ENCODE peak calls at places on chromosomes 5 and 9, in ten cellular contexts. B is cardiac muscle cell; Y is stimulated activated CD8-positive, alpha-beta memory T cell treated with anti-CD3 and anti-CD28 coated beads, Interleukin-7, amount 100 ng/mL, for 1 hour; P is sigmoid colon; H is Karpas-422; R is mesendoderm; V is RCC 7860; G is brain microvascular endothelial cell; I is amniotic stem cell; J is fibroblast of gingiva. O is an unnamed sample.

GRCh38 chr5:11941566-11941965 is 37.3 kb upstream of the CTNND2 start:
- DNase-seq in I (no peak), G (no peak), J (no peak), V (no peak), B (no peak), H (no peak), Y (no peak), P (no peak), R (no peak), O (no peak)

GRCh38 chr9:132108728-132109127 is 29.1 kb upstream of the MED27 start:
- DNase-seq in Y (no peak), G (no peak), P (no peak), H (no peak), J (no peak), V (no peak), I (no peak), B (no peak), R (no peak), O (no peak)

GRCh38 chr5:4994994-4995393 is 145.1 kb upstream of the ADAMTS16 start:
- DNase-seq in G (peak), B (no peak), J (no peak), I (no peak), H (no peak), R (no peak), Y (no peak), P (no peak), V (peak), O (no peak)

GRCh38 chr9:82805027-82805426 is 257.9 kb downstream of the RASEF start:
- DNase-seq in H (no peak), G (no peak), V (no peak), I (no peak), Y (no peak), J (no peak), P (no peak), B (no peak), R (peak), O (no peak)

GRCh38 chr5:172795401-172795977 is 24.5 kb upstream of the DUSP1 start:
- DNase-seq in R (peak), B (no peak), I (peak), H (no peak), V (peak), P (peak), Y (no peak), J (peak), G (peak), O (peak)

GRCh38 chr5:42858031-42858643 is 46.4 kb upstream of the SELENOP start:
- DNase-seq in P (no peak), J (peak), G (no peak), R (no peak), H (peak), B (peak), I (no peak), V (no peak), Y (no peak), O (no peak)

GRCh38 chr5:1780621-1780945 is 19.1 kb downstream of the MRPL36 start:
- DNase-seq in G (no peak), I (no peak), J (no peak), H (no peak), P (no peak), R (no peak), B (no peak), V (no peak), Y (no peak), O (no peak)

GRCh38 chr5:77210091-77211012 is at the start of gene PDE8B:
- DNase-seq in G (no peak), R (no peak), B (peak), H (no peak), J (no peak), I (no peak), Y (no peak), V (no peak), P (no peak), O (no peak)

GRCh38 chr5:139246394-139246793 is 47.1 kb upstream of the MATR3 start:
- DNase-seq in Y (no peak), V (no peak), J (peak), H (no peak), I (no peak), R (peak), B (no peak), P (no peak), G (peak), O (no peak)

GRCh38 chr5:176447538-176447981 is 625 bp upstream of the FAF2 start:
- DNase-seq in H (no peak), I (no peak), Y (peak), G (no peak), V (no peak), P (no peak), R (no peak), B (no peak), J (no peak), O (no peak)

GRCh38 chr5:134245101-134245604 is 19.3 kb upstream of the PPP2CA start:
- DNase-seq in R (peak), P (no peak), J (peak), H (no peak), B (peak), V (peak), I (no peak), Y (no peak), G (peak), O (no peak)

GRCh38 chr9:129435996-129436676 is 184.8 kb downstream of the C9orf50 start:
- DNase-seq in Y (no peak), J (no peak), H (no peak), B (no peak), V (no peak), R (no peak), G (no peak), P (no peak), I (no peak), O (no peak)

GRCh38 chr9:2856400-2856799 is 12.5 kb upstream of the PUM3 start:
- DNase-seq in Y (no peak), H (no peak), I (no peak), R (no peak), P (no peak), B (no peak), V (no peak), G (no peak), J (no peak), O (no peak)

GRCh38 chr5:154603978-154604679 is 126.1 kb upstream of the HAND1 start:
- DNase-seq in V (no peak), I (no peak), R (peak), J (peak), G (peak), B (peak), Y (no peak), H (no peak), P (peak), O (no peak)

GRCh38 chr9:121909111-121909510 is 184.0 kb downstream of the TTLL11 start:
- DNase-seq in Y (no peak), R (no peak), G (no peak), J (no peak), V (no peak), P (no peak), H (no peak), I (no peak), B (no peak), O (no peak)

GRCh38 chr9:34267660-34268059 is 61.4 kb downstream of the KIF24 start:
- DNase-seq in R (no peak), B (no peak), V (no peak), H (peak), P (no peak), G (no peak), I (no peak), J (no peak), Y (no peak), O (no peak)

GRCh38 chr5:139709587-139710369 is 61.6 kb downstream of the CXXC5 start:
- DNase-seq in V (no peak), P (no peak), I (no peak), J (no peak), H (no peak), R (peak), G (peak), B (no peak), Y (no peak), O (no peak)

GRCh38 chr9:14471041-14471440 is 157.1 kb upstream of the NFIB start:
- DNase-seq in V (no peak), R (no peak), B (no peak), Y (no peak), J (no peak), P (no peak), H (no peak), G (no peak), I (no peak), O (no peak)

GRCh38 chr5:24401767-24402166 is 243.0 kb downstream of the CDH10 start:
- DNase-seq in R (no peak), G (peak), V (peak), J (no peak), Y (no peak), I (no peak), P (no peak), B (no peak), H (no peak), O (no peak)

GRCh38 chr5:79297661-79298060 is 61.7 kb downstream of the JMY start:
- DNase-seq in H (no peak), J (no peak), Y (no peak), G (no peak), P (no peak), V (peak), R (peak), I (no peak), B (peak), O (no peak)

GRCh38 chr9:79163544-79163943 is 408.2 kb upstream of the TLE4 start:
- DNase-seq in P (no peak), B (no peak), R (no peak), H (no peak), J (no peak), G (no peak), V (no peak), Y (no peak), I (no peak), O (no peak)

GRCh38 chr9:122392714-122393113 is 21.9 kb downstream of the PTGS1 start:
- DNase-seq in J (peak), Y (no peak), I (no peak), V (no peak), G (no peak), R (no peak), H (no peak), P (no peak), B (no peak), O (no peak)

GRCh38 chr5:67215592-67216471 is 19.2 kb upstream of the CD180 start:
- DNase-seq in H (peak), V (no peak), B (peak), J (no peak), I (no peak), R (peak), P (peak), G (peak), Y (peak), O (no peak)

GRCh38 chr5:90549729-90550275 is 8.8 kb upstream of the ADGRV1 start:
- DNase-seq in G (no peak), Y (no peak), R (no peak), H (no peak), B (no peak), J (no peak), I (no peak), P (no peak), V (no peak), O (no peak)

GRCh38 chr9:78493166-78493742 is 196.3 kb downstream of the PSAT1 start:
- DNase-seq in J (no peak), R (no peak), H (no peak), Y (no peak), B (no peak), P (no peak), G (no peak), I (no peak), V (no peak), O (no peak)

GRCh38 chr5:55226027-55226933 is 835 bp downstream of the MCIDAS start:
- DNase-seq in R (peak), B (peak), H (peak), P (no peak), I (no peak), V (peak), J (peak), Y (no peak), G (no peak), O (peak)

GRCh38 chr5:140182075-140182709 is 7.2 kb downstream of the CYSTM1 start:
- DNase-seq in B (no peak), H (no peak), G (no peak), P (no peak), V (no peak), Y (no peak), I (no peak), R (no peak), J (peak), O (no peak)

GRCh38 chr5:139985733-139986132 is 57.4 kb downstream of the NRG2 start:
- DNase-seq in V (peak), P (no peak), I (peak), R (peak), J (no peak), G (peak), B (peak), H (no peak), Y (no peak), O (peak)

GRCh38 chr9:81513049-81513448 is 176.3 kb downstream of the TLE1 start:
- DNase-seq in G (no peak), I (no peak), R (no peak), V (no peak), Y (no peak), B (no peak), H (no peak), P (no peak), J (no peak), O (no peak)

GRCh38 chr5:154076240-154076922 is 37.6 kb downstream of the MFAP3 start:
- DNase-seq in G (no peak), J (no peak), Y (no peak), P (no peak), R (no peak), B (peak), I (no peak), H (no peak), V (no peak), O (no peak)

GRCh38 chr5:176787676-176788075 is 22.7 kb upstream of the UNC5A start:
- DNase-seq in P (no peak), G (no peak), B (no peak), H (peak), V (no peak), J (no peak), R (peak), Y (no peak), I (no peak), O (no peak)

GRCh38 chr9:33818832-33819500 is 2.0 kb downstream of the UBE2R2 start:
- DNase-seq in R (no peak), H (no peak), G (no peak), Y (no peak), B (no peak), P (no peak), V (no peak), J (peak), I (peak), O (no peak)

GRCh38 chr5:172891716-172892421 is 57.8 kb downstream of the ERGIC1 start:
- DNase-seq in P (peak), H (no peak), J (peak), R (no peak), I (no peak), B (no peak), V (peak), G (no peak), Y (no peak), O (no peak)

GRCh38 chr9:113290052-113290607 is 13.0 kb downstream of the RNF183 start:
- DNase-seq in V (no peak), R (no peak), G (no peak), H (no peak), P (no peak), B (no peak), I (no peak), Y (no peak), J (no peak), O (no peak)

GRCh38 chr5:153742071-153742470 is 251.6 kb downstream of the GRIA1 start:
- DNase-seq in P (no peak), R (no peak), I (no peak), J (no peak), G (no peak), B (no peak), Y (no peak), V (no peak), H (no peak), O (no peak)

GRCh38 chr5:78269088-78269703 is 25.3 kb downstream of the AP3B1 start:
- DNase-seq in Y (no peak), R (no peak), P (no peak), H (peak), B (no peak), J (no peak), V (peak), G (no peak), I (no peak), O (no peak)

GRCh38 chr5:34571380-34572041 is 84.6 kb upstream of the RAI14 start:
- DNase-seq in Y (no peak), P (no peak), R (peak), I (peak), B (no peak), V (peak), J (peak), G (peak), H (no peak), O (no peak)

GRCh38 chr5:60842859-60843692 is 993 bp downstream of the ELOVL7 start:
- DNase-seq in H (no peak), I (no peak), P (no peak), Y (no peak), G (no peak), V (no peak), J (no peak), B (peak), R (peak), O (no peak)